ENCODE peak calls at places on chromosomes 2 and 18, in eight cellular contexts. M is left cardiac atrium, A is DND-41, Q is left ventricle myocardium inferior, R is ACHN, U is NCI-H1417 treated with DMSO at 0.1 percent for 48 hours, S is T-cell, I is KBM-7. V is an unnamed sample.

GRCh38 chr2:202831241-202831997 is 40.1 kb downstream of the ICA1L start:
- DNase-seq in M (no peak), A (peak; percentile 77), Q (no peak), R (peak; percentile 74), U (no peak), S (peak; percentile 16), I (peak; percentile 86), V (no peak)

GRCh38 chr18:35642802-35643201 is 61.3 kb downstream of the GALNT1 start:
- DNase-seq in M (no peak), A (no peak), Q (no peak), R (no peak), U (no peak), S (no peak), I (no peak), V (no peak)

GRCh38 chr2:219475697-219476604 is 22.7 kb upstream of the GMPPA start:
- DNase-seq in M (peak; percentile 73), A (peak; percentile 64), Q (peak; percentile 62), R (peak; percentile 70), U (no peak), S (peak; percentile 25), I (peak; percentile 78), V (peak; percentile 80)

GRCh38 chr18:79687806-79688205 is 8.2 kb downstream of the CTDP1 start:
- DNase-seq in M (no peak), A (no peak), Q (no peak), R (peak; percentile 42), U (no peak), S (no peak), I (no peak), V (no peak)

GRCh38 chr18:11366410-11366809 is 217.0 kb upstream of the PIEZO2 start:
- DNase-seq in M (no peak), A (no peak), Q (no peak), R (no peak), U (no peak), S (no peak), I (no peak), V (no peak)

GRCh38 chr2:3196716-3197115 is 180.9 kb downstream of the EIPR1 start:
- DNase-seq in M (no peak), A (no peak), Q (no peak), R (no peak), U (no peak), S (no peak), I (no peak), V (peak; percentile 32)

GRCh38 chr2:205169453-205169852 is 512.8 kb upstream of the NRP2 start:
- DNase-seq in M (no peak), A (no peak), Q (no peak), R (no peak), U (no peak), S (no peak), I (no peak), V (no peak)

GRCh38 chr2:29304399-29304798 is 189.2 kb downstream of the CLIP4 start:
- DNase-seq in M (no peak), A (no peak), Q (no peak), R (peak; percentile 8), U (no peak), S (no peak), I (no peak), V (no peak)

GRCh38 chr2:77521931-77522470 is at the start of gene LRRTM4:
- DNase-seq in M (no peak), A (no peak), Q (no peak), R (peak; percentile 12), U (no peak), S (no peak), I (no peak), V (no peak)

GRCh38 chr2:100104718-100105677 is 37.4 kb downstream of the AFF3 start:
- DNase-seq in M (peak; percentile 28), A (peak; percentile 39), Q (peak; percentile 17), R (peak; percentile 46), U (no peak), S (no peak), I (no peak), V (peak; percentile 48)

GRCh38 chr2:95240556-95240955 is 33.2 kb downstream of the ZNF892 start:
- DNase-seq in M (no peak), A (no peak), Q (no peak), R (no peak), U (no peak), S (no peak), I (no peak), V (no peak)

GRCh38 chr2:120108049-120108448 is 95.2 kb downstream of the EPB41L5 start:
- DNase-seq in M (no peak), A (no peak), Q (no peak), R (no peak), U (no peak), S (no peak), I (no peak), V (no peak)

GRCh38 chr18:2898131-2898640 is 51.4 kb downstream of the EMILIN2 start:
- DNase-seq in M (no peak), A (no peak), Q (no peak), R (peak; percentile 59), U (no peak), S (no peak), I (peak; percentile 82), V (peak; percentile 60)

GRCh38 chr2:152588911-152589310 is 128.3 kb downstream of the PRPF40A start:
- DNase-seq in M (no peak), A (no peak), Q (no peak), R (no peak), U (no peak), S (no peak), I (peak; percentile 53), V (no peak)

GRCh38 chr2:240425236-240425615 is 10.2 kb upstream of the GPC1 start:
- DNase-seq in M (no peak), A (no peak), Q (no peak), R (no peak), U (no peak), S (no peak), I (no peak), V (no peak)

GRCh38 chr2:80288576-80288975 is 16.0 kb downstream of the LRRTM1 start:
- DNase-seq in M (peak; percentile 31), A (no peak), Q (no peak), R (no peak), U (no peak), S (no peak), I (no peak), V (no peak)

GRCh38 chr2:85231952-85232351 is 95.8 kb downstream of the TGOLN2 start:
- DNase-seq in M (no peak), A (no peak), Q (no peak), R (no peak), U (no peak), S (no peak), I (no peak), V (no peak)

GRCh38 chr2:171523339-171523931 is 1.2 kb downstream of the CYBRD1 start:
- DNase-seq in M (peak; percentile 79), A (peak; percentile 11), Q (peak; percentile 79), R (peak; percentile 70), U (no peak), S (no peak), I (peak; percentile 92), V (peak; percentile 88)

GRCh38 chr2:36526216-36526615 is 71.8 kb downstream of the FEZ2 start:
- DNase-seq in M (no peak), A (no peak), Q (no peak), R (no peak), U (no peak), S (no peak), I (no peak), V (no peak)

GRCh38 chr2:85547089-85547858 is 8.3 kb downstream of the MAT2A start:
- DNase-seq in M (no peak), A (peak; percentile 28), Q (no peak), R (no peak), U (no peak), S (no peak), I (peak; percentile 51), V (no peak)

GRCh38 chr18:79848579-79849327 is 51.0 kb downstream of the KCNG2 start:
- DNase-seq in M (no peak), A (no peak), Q (no peak), R (no peak), U (no peak), S (no peak), I (no peak), V (no peak)